ENCODE peak calls at places on chromosomes 13 and 19, in four cellular contexts. One of them, this sample, is unnamed.

GRCh38 chr19:2479556-2480194 is 3.7 kb downstream of the GADD45B start:
- DNase-seq in Panc1: no peak
- DNase-seq in left lung: no peak
- DNase-seq in ovary: no peak
- DNase-seq in this sample: no peak

GRCh38 chr13:42272776-42273175 is 824 bp downstream of the AKAP11 start:
- DNase-seq in Panc1: no peak
- DNase-seq in ovary: no peak
- DNase-seq in left lung: no peak
- DNase-seq in this sample: no peak

GRCh38 chr13:71524245-71525002 is 342.6 kb downstream of the DACH1 start:
- DNase-seq in left lung: no peak
- DNase-seq in ovary: no peak
- DNase-seq in Panc1: no peak
- DNase-seq in this sample: no peak

GRCh38 chr13:107210216-107211010 is 642.5 kb upstream of the ARGLU1 start:
- DNase-seq in ovary: no peak
- DNase-seq in left lung: no peak
- DNase-seq in Panc1: no peak
- DNase-seq in this sample: no peak

GRCh38 chr19:7705387-7706187 is 3.7 kb upstream of the FCER2 start:
- DNase-seq in left lung: peak; percentile 91
- DNase-seq in Panc1: no peak
- DNase-seq in ovary: no peak
- DNase-seq in this sample: peak; percentile 67

GRCh38 chr19:31818740-31819228 is 469.5 kb upstream of the TSHZ3 start:
- DNase-seq in left lung: no peak
- DNase-seq in Panc1: no peak
- DNase-seq in ovary: no peak
- DNase-seq in this sample: no peak

GRCh38 chr19:45421953-45422498 is 1.7 kb downstream of the ERCC1 start:
- DNase-seq in Panc1: no peak
- DNase-seq in ovary: no peak
- DNase-seq in left lung: no peak
- DNase-seq in this sample: no peak

GRCh38 chr19:51131780-51132680 is 7.3 kb downstream of the SIGLEC9 start:
- DNase-seq in left lung: no peak
- DNase-seq in ovary: peak; percentile 75
- DNase-seq in Panc1: no peak
- DNase-seq in this sample: peak; percentile 47

GRCh38 chr19:42184401-42184861 is 33.0 kb downstream of the DEDD2 start:
- DNase-seq in left lung: peak; percentile 86
- DNase-seq in ovary: peak; percentile 69
- DNase-seq in Panc1: no peak
- DNase-seq in this sample: peak; percentile 45

GRCh38 chr19:48342841-48343540 is 17.6 kb downstream of the EMP3 start:
- DNase-seq in left lung: no peak
- DNase-seq in ovary: no peak
- DNase-seq in Panc1: no peak
- DNase-seq in this sample: no peak

GRCh38 chr19:56994251-56995017 is 125.4 kb upstream of the USP29 start:
- DNase-seq in ovary: peak; percentile 70
- DNase-seq in Panc1: no peak
- DNase-seq in left lung: no peak
- DNase-seq in this sample: no peak

GRCh38 chr13:83221813-83222241 is 660.4 kb downstream of the SLITRK1 start:
- DNase-seq in Panc1: no peak
- DNase-seq in left lung: no peak
- DNase-seq in ovary: no peak
- DNase-seq in this sample: no peak

GRCh38 chr19:2462635-2463421 is 6.1 kb upstream of the LMNB2 start:
- DNase-seq in Panc1: no peak
- DNase-seq in ovary: peak; percentile 92
- DNase-seq in left lung: peak; percentile 82
- DNase-seq in this sample: no peak

GRCh38 chr19:19268453-19269385 is 4.4 kb downstream of the TM6SF2 start:
- DNase-seq in left lung: peak; percentile 60
- DNase-seq in Panc1: no peak
- DNase-seq in ovary: no peak
- DNase-seq in this sample: no peak

GRCh38 chr19:2249880-2250764 is 999 bp downstream of the AMH start:
- DNase-seq in left lung: no peak
- DNase-seq in ovary: no peak
- DNase-seq in Panc1: no peak
- DNase-seq in this sample: no peak

GRCh38 chr19:15398501-15399233 is 19.1 kb upstream of the AKAP8 start:
- DNase-seq in Panc1: no peak
- DNase-seq in ovary: no peak
- DNase-seq in left lung: peak; percentile 73
- DNase-seq in this sample: no peak

GRCh38 chr13:41552031-41552430 is 94.7 kb downstream of the RGCC start:
- DNase-seq in Panc1: no peak
- DNase-seq in ovary: no peak
- DNase-seq in left lung: no peak
- DNase-seq in this sample: no peak

GRCh38 chr13:58300974-58301681 is 669.6 kb downstream of the PCDH17 start:
- DNase-seq in Panc1: no peak
- DNase-seq in left lung: no peak
- DNase-seq in ovary: no peak
- DNase-seq in this sample: no peak

GRCh38 chr13:73189766-73190165 is 131.0 kb downstream of the KLF5 start:
- DNase-seq in Panc1: no peak
- DNase-seq in left lung: no peak
- DNase-seq in ovary: no peak
- DNase-seq in this sample: no peak

GRCh38 chr13:111939285-111940278 is 127.4 kb upstream of the SOX1 start:
- DNase-seq in ovary: no peak
- DNase-seq in left lung: no peak
- DNase-seq in Panc1: no peak
- DNase-seq in this sample: no peak

GRCh38 chr13:68176486-68176885 is 946.4 kb upstream of the PCDH9 start:
- DNase-seq in Panc1: no peak
- DNase-seq in left lung: no peak
- DNase-seq in ovary: no peak
- DNase-seq in this sample: no peak

GRCh38 chr13:23599083-23599925 is 29.1 kb downstream of the TNFRSF19 start:
- DNase-seq in ovary: no peak
- DNase-seq in Panc1: no peak
- DNase-seq in left lung: no peak
- DNase-seq in this sample: no peak

GRCh38 chr19:13978306-13978705 is 26.0 kb downstream of the DCAF15 start:
- DNase-seq in ovary: peak; percentile 88
- DNase-seq in left lung: peak; percentile 91
- DNase-seq in Panc1: no peak
- DNase-seq in this sample: peak; percentile 66

GRCh38 chr13:93227280-93227905 is 786 bp downstream of the GPC6 start:
- DNase-seq in Panc1: no peak
- DNase-seq in ovary: peak; percentile 48
- DNase-seq in left lung: peak; percentile 73
- DNase-seq in this sample: no peak

GRCh38 chr19:47430041-47430802 is 10.9 kb upstream of the MEIS3 start:
- DNase-seq in ovary: no peak
- DNase-seq in Panc1: no peak
- DNase-seq in left lung: no peak
- DNase-seq in this sample: no peak

GRCh38 chr13:29411493-29411892 is 184.0 kb downstream of the SLC7A1 start:
- DNase-seq in left lung: no peak
- DNase-seq in Panc1: no peak
- DNase-seq in ovary: no peak
- DNase-seq in this sample: no peak

GRCh38 chr13:100566543-100566942 is 22.0 kb downstream of the GGACT start:
- DNase-seq in Panc1: no peak
- DNase-seq in ovary: no peak
- DNase-seq in left lung: no peak
- DNase-seq in this sample: no peak

GRCh38 chr19:19514215-19514633 is 1.1 kb downstream of the TSSK6 start:
- DNase-seq in left lung: peak; percentile 84
- DNase-seq in ovary: peak; percentile 67
- DNase-seq in Panc1: no peak
- DNase-seq in this sample: no peak

GRCh38 chr19:54162884-54163283 is 3.4 kb upstream of the LENG1 start:
- DNase-seq in Panc1: no peak
- DNase-seq in ovary: no peak
- DNase-seq in left lung: no peak
- DNase-seq in this sample: no peak

GRCh38 chr13:27997904-27998522 is 9.5 kb upstream of the URAD start:
- DNase-seq in ovary: no peak
- DNase-seq in left lung: no peak
- DNase-seq in Panc1: no peak
- DNase-seq in this sample: no peak

GRCh38 chr19:19860756-19861390 is 4.8 kb upstream of the ZNF253 start:
- DNase-seq in ovary: no peak
- DNase-seq in Panc1: no peak
- DNase-seq in left lung: no peak
- DNase-seq in this sample: no peak

GRCh38 chr19:4678881-4679379 is 8.8 kb upstream of the MYDGF start:
- DNase-seq in left lung: no peak
- DNase-seq in ovary: peak; percentile 72
- DNase-seq in Panc1: no peak
- DNase-seq in this sample: no peak

GRCh38 chr13:23180711-23181110 is at the start of gene SGCG:
- DNase-seq in Panc1: no peak
- DNase-seq in ovary: no peak
- DNase-seq in left lung: no peak
- DNase-seq in this sample: no peak

GRCh38 chr13:91668844-91669495 is 270.5 kb downstream of the GPC5 start:
- DNase-seq in Panc1: no peak
- DNase-seq in left lung: no peak
- DNase-seq in ovary: no peak
- DNase-seq in this sample: no peak

GRCh38 chr19:6271721-6272410 is 7.9 kb downstream of the MLLT1 start:
- DNase-seq in Panc1: no peak
- DNase-seq in ovary: peak; percentile 93
- DNase-seq in left lung: peak; percentile 84
- DNase-seq in this sample: no peak

GRCh38 chr19:42409477-42409876 is 17.7 kb downstream of the LIPE start:
- DNase-seq in ovary: no peak
- DNase-seq in left lung: peak; percentile 59
- DNase-seq in Panc1: no peak
- DNase-seq in this sample: no peak

GRCh38 chr13:101127741-101128353 is 288.5 kb downstream of the NALCN start:
- DNase-seq in ovary: no peak
- DNase-seq in left lung: no peak
- DNase-seq in Panc1: no peak
- DNase-seq in this sample: no peak

GRCh38 chr19:47273313-47274070 is 1.2 kb upstream of the INAFM1 start:
- DNase-seq in left lung: peak; percentile 98
- DNase-seq in Panc1: no peak
- DNase-seq in ovary: peak; percentile 94
- DNase-seq in this sample: peak; percentile 86

GRCh38 chr19:35781650-35782049 is 6.3 kb downstream of the ARHGAP33 start:
- DNase-seq in ovary: no peak
- DNase-seq in left lung: no peak
- DNase-seq in Panc1: no peak
- DNase-seq in this sample: no peak

GRCh38 chr13:48873598-48873997 is 102.1 kb upstream of the FNDC3A start:
- DNase-seq in Panc1: no peak
- DNase-seq in left lung: no peak
- DNase-seq in ovary: no peak
- DNase-seq in this sample: no peak

GRCh38 chr19:49949735-49950589 is 11.0 kb downstream of the SIGLEC11 start:
- DNase-seq in Panc1: no peak
- DNase-seq in left lung: peak; percentile 37
- DNase-seq in ovary: no peak
- DNase-seq in this sample: no peak
- H3K4me1 ChIP-seq in Panc1: no peaks in the 10 kb centered on the region
- H3K4me1 ChIP-seq in left lung: peaks cover 1% of the 10 kb centered on the region
- H3K4me1 ChIP-seq in ovary: peaks cover 33% of the 10 kb centered on the region
- H3K4me1 ChIP-seq in this sample: no peaks in the 10 kb centered on the region

GRCh38 chr13:25167775-25168174 is 4.3 kb downstream of the AMER2 start:
- DNase-seq in ovary: no peak
- DNase-seq in left lung: no peak
- DNase-seq in Panc1: no peak
- DNase-seq in this sample: no peak
- H3K27ac ChIP-seq in ovary: no peak overlapping the region
- H3K27ac ChIP-seq in left lung: no peak overlapping the region
- H3K27ac ChIP-seq in Panc1: no peak overlapping the region
- H3K27ac ChIP-seq in this sample: no peak overlapping the region

GRCh38 chr19:11598746-11599145 is 1.5 kb downstream of the ZNF627 start:
- DNase-seq in Panc1: no peak
- DNase-seq in left lung: no peak
- DNase-seq in ovary: no peak
- DNase-seq in this sample: no peak
- H3K4me3 ChIP-seq in Panc1: peak overlapping the region; percentile 93
- H3K4me3 ChIP-seq in left lung: no peak overlapping the region
- H3K4me3 ChIP-seq in ovary: no peak overlapping the region
- H3K4me3 ChIP-seq in this sample: no peak overlapping the region

GRCh38 chr13:98500963-98501421 is 75.9 kb downstream of the STK24 start:
- DNase-seq in left lung: no peak
- DNase-seq in ovary: no peak
- DNase-seq in Panc1: no peak
- DNase-seq in this sample: no peak

GRCh38 chr13:98504371-98504963 is 72.4 kb downstream of the STK24 start:
- DNase-seq in ovary: no peak
- DNase-seq in left lung: no peak
- DNase-seq in Panc1: no peak
- DNase-seq in this sample: peak; percentile 35

GRCh38 chr13:98506343-98507059 is 70.4 kb downstream of the STK24 start:
- DNase-seq in left lung: no peak
- DNase-seq in ovary: no peak
- DNase-seq in Panc1: no peak
- DNase-seq in this sample: no peak

GRCh38 chr13:98504029-98504351 is 72.9 kb downstream of the STK24 start:
- DNase-seq in ovary: no peak
- DNase-seq in left lung: no peak
- DNase-seq in Panc1: no peak
- DNase-seq in this sample: no peak

GRCh38 chr13:98503175-98504028 is 73.5 kb downstream of the STK24 start:
- DNase-seq in ovary: no peak
- DNase-seq in left lung: no peak
- DNase-seq in Panc1: no peak
- DNase-seq in this sample: no peak
- H3K4me1 ChIP-seq in ovary: peaks cover 30% of the 10 kb centered on the region
- H3K4me1 ChIP-seq in left lung: peaks cover 27% of the 10 kb centered on the region
- H3K4me1 ChIP-seq in Panc1: peaks cover 26% of the 10 kb centered on the region
- H3K4me1 ChIP-seq in this sample: peaks cover 35% of the 10 kb centered on the region